ENCODE peak calls at places on chromosomes 2 and 18, in five cellular contexts. One of them, this sample, is unnamed.

GRCh38 chr18:3119401-3120323 is 100.1 kb downstream of the MYOM1 start:
- DNase-seq in fibroblast of lung: no peak
- DNase-seq in naive thymus-derived CD4-positive, alpha-beta T cell: no peak
- DNase-seq in GM06990: no peak
- DNase-seq in CD8-positive, alpha-beta T cell: no peak
- DNase-seq in this sample: no peak

GRCh38 chr18:5158587-5158986 is 38.5 kb downstream of the AKAIN1 start:
- DNase-seq in naive thymus-derived CD4-positive, alpha-beta T cell: no peak
- DNase-seq in fibroblast of lung: no peak
- DNase-seq in GM06990: no peak
- DNase-seq in CD8-positive, alpha-beta T cell: no peak
- DNase-seq in this sample: no peak

GRCh38 chr2:235577404-235578330 is 83.8 kb downstream of the AGAP1 start:
- DNase-seq in naive thymus-derived CD4-positive, alpha-beta T cell: no peak
- DNase-seq in GM06990: no peak
- DNase-seq in fibroblast of lung: peak
- DNase-seq in CD8-positive, alpha-beta T cell: no peak
- DNase-seq in this sample: no peak

GRCh38 chr2:17521621-17522020 is 3.4 kb upstream of the RAD51AP2 start:
- DNase-seq in naive thymus-derived CD4-positive, alpha-beta T cell: no peak
- DNase-seq in GM06990: no peak
- DNase-seq in fibroblast of lung: no peak
- DNase-seq in CD8-positive, alpha-beta T cell: no peak
- DNase-seq in this sample: no peak

GRCh38 chr18:13455470-13455869 is 236.9 kb downstream of the LDLRAD4 start:
- DNase-seq in fibroblast of lung: no peak
- DNase-seq in CD8-positive, alpha-beta T cell: no peak
- DNase-seq in GM06990: no peak
- DNase-seq in naive thymus-derived CD4-positive, alpha-beta T cell: no peak
- DNase-seq in this sample: peak

GRCh38 chr2:15191801-15192200 is 369.3 kb downstream of the NBAS start:
- DNase-seq in naive thymus-derived CD4-positive, alpha-beta T cell: no peak
- DNase-seq in GM06990: no peak
- DNase-seq in fibroblast of lung: no peak
- DNase-seq in CD8-positive, alpha-beta T cell: no peak
- DNase-seq in this sample: no peak

GRCh38 chr2:135688002-135688401 is 53.7 kb upstream of the UBXN4 start:
- DNase-seq in naive thymus-derived CD4-positive, alpha-beta T cell: no peak
- DNase-seq in GM06990: no peak
- DNase-seq in CD8-positive, alpha-beta T cell: no peak
- DNase-seq in fibroblast of lung: peak
- DNase-seq in this sample: no peak

GRCh38 chr2:118661184-118661583 is 186.3 kb downstream of the EN1 start:
- DNase-seq in CD8-positive, alpha-beta T cell: no peak
- DNase-seq in fibroblast of lung: no peak
- DNase-seq in naive thymus-derived CD4-positive, alpha-beta T cell: no peak
- DNase-seq in GM06990: no peak
- DNase-seq in this sample: no peak

GRCh38 chr2:198134287-198134955 is 330.0 kb downstream of the PLCL1 start:
- DNase-seq in fibroblast of lung: peak
- DNase-seq in naive thymus-derived CD4-positive, alpha-beta T cell: no peak
- DNase-seq in CD8-positive, alpha-beta T cell: no peak
- DNase-seq in GM06990: no peak
- DNase-seq in this sample: no peak

GRCh38 chr2:12543452-12544220 is 173.1 kb upstream of the TRIB2 start:
- DNase-seq in CD8-positive, alpha-beta T cell: no peak
- DNase-seq in GM06990: no peak
- DNase-seq in naive thymus-derived CD4-positive, alpha-beta T cell: no peak
- DNase-seq in fibroblast of lung: no peak
- DNase-seq in this sample: no peak

GRCh38 chr2:158407031-158407430 is 49.5 kb downstream of the CCDC148 start:
- DNase-seq in naive thymus-derived CD4-positive, alpha-beta T cell: no peak
- DNase-seq in fibroblast of lung: no peak
- DNase-seq in GM06990: no peak
- DNase-seq in CD8-positive, alpha-beta T cell: no peak
- DNase-seq in this sample: no peak

GRCh38 chr18:49920731-49921130 is 107.4 kb upstream of the ACAA2 start:
- DNase-seq in fibroblast of lung: peak
- DNase-seq in GM06990: no peak
- DNase-seq in naive thymus-derived CD4-positive, alpha-beta T cell: no peak
- DNase-seq in CD8-positive, alpha-beta T cell: no peak
- DNase-seq in this sample: no peak

GRCh38 chr18:25132786-25133496 is 219.0 kb downstream of the ZNF521 start:
- DNase-seq in naive thymus-derived CD4-positive, alpha-beta T cell: no peak
- DNase-seq in GM06990: no peak
- DNase-seq in fibroblast of lung: peak
- DNase-seq in CD8-positive, alpha-beta T cell: no peak
- DNase-seq in this sample: no peak

GRCh38 chr18:30746224-30746623 is 296.3 kb downstream of the DSC3 start:
- DNase-seq in fibroblast of lung: no peak
- DNase-seq in naive thymus-derived CD4-positive, alpha-beta T cell: no peak
- DNase-seq in GM06990: no peak
- DNase-seq in CD8-positive, alpha-beta T cell: no peak
- DNase-seq in this sample: no peak

GRCh38 chr2:21939961-21940360 is 816.2 kb downstream of the TDRD15 start:
- DNase-seq in GM06990: no peak
- DNase-seq in naive thymus-derived CD4-positive, alpha-beta T cell: no peak
- DNase-seq in CD8-positive, alpha-beta T cell: no peak
- DNase-seq in fibroblast of lung: no peak
- DNase-seq in this sample: no peak

GRCh38 chr2:178211943-178212342 is 17.6 kb downstream of the OSBPL6 start:
- DNase-seq in CD8-positive, alpha-beta T cell: no peak
- DNase-seq in naive thymus-derived CD4-positive, alpha-beta T cell: no peak
- DNase-seq in fibroblast of lung: no peak
- DNase-seq in GM06990: no peak
- DNase-seq in this sample: no peak

GRCh38 chr2:220701115-220701514 is 871.0 kb downstream of the EPHA4 start:
- DNase-seq in GM06990: no peak
- DNase-seq in naive thymus-derived CD4-positive, alpha-beta T cell: no peak
- DNase-seq in CD8-positive, alpha-beta T cell: no peak
- DNase-seq in fibroblast of lung: peak
- DNase-seq in this sample: no peak

GRCh38 chr18:36635414-36636096 is 193.2 kb downstream of the TPGS2 start:
- DNase-seq in GM06990: peak
- DNase-seq in naive thymus-derived CD4-positive, alpha-beta T cell: no peak
- DNase-seq in CD8-positive, alpha-beta T cell: no peak
- DNase-seq in fibroblast of lung: no peak
- DNase-seq in this sample: no peak

GRCh38 chr18:8696749-8697211 is 8.6 kb upstream of the MTCL1 start:
- DNase-seq in GM06990: no peak
- DNase-seq in fibroblast of lung: peak
- DNase-seq in CD8-positive, alpha-beta T cell: peak
- DNase-seq in naive thymus-derived CD4-positive, alpha-beta T cell: peak
- DNase-seq in this sample: peak

GRCh38 chr2:177989029-177989885 is 83.3 kb downstream of the PDE11A start:
- DNase-seq in naive thymus-derived CD4-positive, alpha-beta T cell: no peak
- DNase-seq in GM06990: no peak
- DNase-seq in CD8-positive, alpha-beta T cell: no peak
- DNase-seq in fibroblast of lung: peak
- DNase-seq in this sample: no peak

GRCh38 chr2:226800941-226801784 is 1.5 kb upstream of the IRS1 start:
- DNase-seq in GM06990: peak
- DNase-seq in CD8-positive, alpha-beta T cell: peak
- DNase-seq in naive thymus-derived CD4-positive, alpha-beta T cell: peak
- DNase-seq in fibroblast of lung: peak
- DNase-seq in this sample: peak

GRCh38 chr2:240946046-240946445 is 39.9 kb downstream of the CROCC2 start:
- DNase-seq in fibroblast of lung: no peak
- DNase-seq in GM06990: no peak
- DNase-seq in naive thymus-derived CD4-positive, alpha-beta T cell: peak
- DNase-seq in CD8-positive, alpha-beta T cell: no peak
- DNase-seq in this sample: no peak

GRCh38 chr2:219684721-219685689 is 57.6 kb downstream of the SLC4A3 start:
- DNase-seq in CD8-positive, alpha-beta T cell: peak
- DNase-seq in fibroblast of lung: peak
- DNase-seq in GM06990: peak
- DNase-seq in naive thymus-derived CD4-positive, alpha-beta T cell: peak
- DNase-seq in this sample: no peak
- H3K4me3 ChIP-seq in CD8-positive, alpha-beta T cell: peak
- H3K4me3 ChIP-seq in fibroblast of lung: peak
- H3K4me3 ChIP-seq in GM06990: peak
- H3K4me3 ChIP-seq in naive thymus-derived CD4-positive, alpha-beta T cell: peak
- H3K4me3 ChIP-seq in this sample: no peak

GRCh38 chr2:218992703-218993344 is 398 bp downstream of the CRYBA2 start:
- DNase-seq in naive thymus-derived CD4-positive, alpha-beta T cell: no peak
- DNase-seq in fibroblast of lung: no peak
- DNase-seq in CD8-positive, alpha-beta T cell: no peak
- DNase-seq in GM06990: no peak
- DNase-seq in this sample: no peak
- H3K4me3 ChIP-seq in naive thymus-derived CD4-positive, alpha-beta T cell: no peak
- H3K4me3 ChIP-seq in fibroblast of lung: peak
- H3K4me3 ChIP-seq in CD8-positive, alpha-beta T cell: peak
- H3K4me3 ChIP-seq in GM06990: peak
- H3K4me3 ChIP-seq in this sample: no peak

GRCh38 chr18:9716375-9716774 is 8.3 kb downstream of the RAB31 start:
- DNase-seq in CD8-positive, alpha-beta T cell: no peak
- DNase-seq in GM06990: no peak
- DNase-seq in fibroblast of lung: no peak
- DNase-seq in naive thymus-derived CD4-positive, alpha-beta T cell: no peak
- DNase-seq in this sample: no peak

GRCh38 chr18:9720327-9720726 is 12.2 kb downstream of the RAB31 start:
- DNase-seq in CD8-positive, alpha-beta T cell: no peak
- DNase-seq in GM06990: no peak
- DNase-seq in naive thymus-derived CD4-positive, alpha-beta T cell: no peak
- DNase-seq in fibroblast of lung: no peak
- DNase-seq in this sample: no peak

GRCh38 chr18:9721893-9722515 is 13.9 kb downstream of the RAB31 start:
- DNase-seq in fibroblast of lung: no peak
- DNase-seq in naive thymus-derived CD4-positive, alpha-beta T cell: no peak
- DNase-seq in CD8-positive, alpha-beta T cell: no peak
- DNase-seq in GM06990: no peak
- DNase-seq in this sample: no peak

GRCh38 chr18:9716780-9717563 is 8.9 kb downstream of the RAB31 start:
- DNase-seq in naive thymus-derived CD4-positive, alpha-beta T cell: no peak
- DNase-seq in GM06990: no peak
- DNase-seq in fibroblast of lung: no peak
- DNase-seq in CD8-positive, alpha-beta T cell: no peak
- DNase-seq in this sample: no peak

GRCh38 chr18:9719421-9719981 is 11.4 kb downstream of the RAB31 start:
- DNase-seq in naive thymus-derived CD4-positive, alpha-beta T cell: no peak
- DNase-seq in GM06990: no peak
- DNase-seq in CD8-positive, alpha-beta T cell: no peak
- DNase-seq in fibroblast of lung: peak
- DNase-seq in this sample: no peak
- H3K4me3 ChIP-seq in naive thymus-derived CD4-positive, alpha-beta T cell: no peak
- H3K4me3 ChIP-seq in GM06990: no peak
- H3K4me3 ChIP-seq in CD8-positive, alpha-beta T cell: no peak
- H3K4me3 ChIP-seq in fibroblast of lung: no peak
- H3K4me3 ChIP-seq in this sample: no peak

DNA sequence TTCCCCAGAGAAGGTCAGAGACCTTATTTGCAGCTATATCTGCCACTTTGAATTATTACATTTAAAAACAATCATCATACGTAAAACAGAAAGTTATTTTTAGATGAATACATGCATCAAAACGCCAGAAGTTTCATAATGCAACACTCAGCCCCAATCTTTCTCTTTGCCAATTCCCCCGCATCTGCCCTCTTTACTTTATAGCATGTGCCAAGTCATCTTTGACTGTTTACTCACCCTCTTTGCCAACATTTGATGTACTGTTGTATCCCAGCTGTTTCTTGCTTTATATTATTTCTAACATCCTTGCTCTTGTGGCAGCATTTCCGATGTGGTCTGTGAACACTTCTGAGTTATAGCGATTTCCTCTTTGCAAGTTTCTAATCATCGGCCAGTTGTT is 86.2 kb downstream of the CRIM1 start:
- DNase-seq in naive thymus-derived CD4-positive, alpha-beta T cell: no peak
- DNase-seq in fibroblast of lung: no peak
- DNase-seq in CD8-positive, alpha-beta T cell: no peak
- DNase-seq in GM06990: no peak
- DNase-seq in this sample: peak
- H3K4me3 ChIP-seq in naive thymus-derived CD4-positive, alpha-beta T cell: no peak
- H3K4me3 ChIP-seq in fibroblast of lung: no peak
- H3K4me3 ChIP-seq in CD8-positive, alpha-beta T cell: no peak
- H3K4me3 ChIP-seq in GM06990: no peak
- H3K4me3 ChIP-seq in this sample: no peak

DNA sequence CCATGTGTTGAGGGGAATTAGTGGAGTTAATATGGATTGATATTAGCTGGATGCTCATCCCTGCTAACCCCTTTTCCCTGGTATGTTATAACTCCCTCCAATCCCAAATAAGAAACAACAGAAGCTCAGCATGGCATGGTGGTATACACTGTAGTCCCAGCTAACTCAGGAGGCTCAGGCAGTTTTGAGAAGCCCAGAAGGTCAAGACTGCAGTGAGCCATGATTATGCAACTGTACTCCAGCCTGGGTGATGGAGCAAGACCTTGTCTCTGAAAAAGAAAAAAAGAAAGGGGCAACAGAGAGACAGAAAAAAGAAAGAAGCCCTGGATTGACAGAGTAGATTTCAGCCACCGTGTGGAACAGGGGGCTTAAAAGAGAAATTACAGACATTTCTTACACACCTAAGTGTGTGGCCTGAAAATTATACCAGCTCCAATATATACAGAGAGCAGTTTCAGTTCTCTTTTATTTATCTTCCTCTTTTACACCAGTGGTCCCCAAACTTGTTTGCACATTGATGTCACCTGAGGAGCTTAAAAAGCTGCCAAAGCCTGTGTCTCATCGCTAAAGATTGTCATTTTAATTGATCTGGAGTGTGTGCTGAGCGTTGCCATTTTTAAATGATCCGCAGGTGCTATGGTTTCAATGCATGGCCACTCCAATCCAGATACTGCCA is 203.6 kb downstream of the UBE2E3 start:
- DNase-seq in fibroblast of lung: no peak
- DNase-seq in GM06990: peak
- DNase-seq in naive thymus-derived CD4-positive, alpha-beta T cell: no peak
- DNase-seq in CD8-positive, alpha-beta T cell: no peak
- DNase-seq in this sample: no peak
- H3K4me3 ChIP-seq in fibroblast of lung: no peak
- H3K4me3 ChIP-seq in GM06990: no peak
- H3K4me3 ChIP-seq in naive thymus-derived CD4-positive, alpha-beta T cell: no peak
- H3K4me3 ChIP-seq in CD8-positive, alpha-beta T cell: no peak
- H3K4me3 ChIP-seq in this sample: no peak

This sample was measured in Jurkat, Clone E6-1.